ENCODE peak calls at places on chromosomes 6 and 20, in seven cellular contexts. W is endothelial cell, N is upper lobe of right lung, T is cardiac fibroblast, U is HepG2, P is ACHN, S is left colon. Z is an unnamed sample.

GRCh38 chr6:75230484-75231325 is 12.9 kb downstream of the COX7A2 start:
- DNase-seq in W (peak; percentile 48), N (no peak), T (peak; percentile 81), U (peak; percentile 58), P (peak; percentile 56), S (no peak), Z (no peak)

GRCh38 chr20:1087311-1087710 is 31.1 kb upstream of the PSMF1 start:
- DNase-seq in W (no peak), N (no peak), T (no peak), U (no peak), P (no peak), S (no peak), Z (no peak)

GRCh38 chr20:63219866-63220521 is 4.1 kb upstream of the YTHDF1 start:
- DNase-seq in W (no peak), N (no peak), T (no peak), U (no peak), P (no peak), S (no peak), Z (peak; percentile 40)

GRCh38 chr20:38873050-38873581 is 53.1 kb upstream of the FAM83D start:
- DNase-seq in W (no peak), N (no peak), T (no peak), U (no peak), P (no peak), S (peak; percentile 37), Z (no peak)

GRCh38 chr6:53813096-53813495 is 18.3 kb downstream of the LRRC1 start:
- DNase-seq in W (no peak), N (no peak), T (peak; percentile 27), U (no peak), P (no peak), S (peak; percentile 52), Z (no peak)

GRCh38 chr20:23303325-23304102 is 47.1 kb upstream of the NXT1 start:
- DNase-seq in W (no peak), N (peak; percentile 38), T (no peak), U (no peak), P (no peak), S (no peak), Z (no peak)

GRCh38 chr20:34461779-34462087 is 54.5 kb upstream of the DYNLRB1 start:
- DNase-seq in W (no peak), N (no peak), T (no peak), U (no peak), P (no peak), S (no peak), Z (no peak)

GRCh38 chr6:126015869-126016268 is 29.5 kb downstream of the TRMT11 start:
- DNase-seq in W (no peak), N (no peak), T (peak; percentile 26), U (no peak), P (no peak), S (no peak), Z (no peak)

GRCh38 chr6:29953706-29954105 is 11.4 kb downstream of the HLA-A start:
- DNase-seq in W (no peak), N (no peak), T (no peak), U (no peak), P (no peak), S (no peak), Z (no peak)

GRCh38 chr6:20707166-20707485 is 172.9 kb downstream of the CDKAL1 start:
- DNase-seq in W (no peak), N (no peak), T (no peak), U (peak; percentile 52), P (no peak), S (no peak), Z (no peak)

GRCh38 chr6:2659882-2660281 is 90.8 kb downstream of the MYLK4 start:
- DNase-seq in W (no peak), N (no peak), T (peak; percentile 38), U (no peak), P (peak; percentile 29), S (no peak), Z (no peak)

GRCh38 chr6:141110486-141110885 is 1022.2 kb upstream of the GJE1 start:
- DNase-seq in W (no peak), N (no peak), T (peak; percentile 88), U (no peak), P (no peak), S (no peak), Z (no peak)

GRCh38 chr6:122790740-122791679 is 2.0 kb downstream of the SMPDL3A start:
- DNase-seq in W (no peak), N (no peak), T (no peak), U (peak; percentile 86), P (peak; percentile 8), S (no peak), Z (no peak)

GRCh38 chr6:160462551-160463109 is 114.5 kb downstream of the SLC22A3 start:
- DNase-seq in W (no peak), N (no peak), T (peak; percentile 93), U (no peak), P (peak; percentile 81), S (no peak), Z (no peak)